ENCODE peak calls at places on chromosomes 4 and X, in four cellular contexts. P, C, N and K are unnamed samples.

GRCh38 chr4:123488916-123489315 is 92.3 kb downstream of the SPRY1 start:
- DNase-seq in P (no peak), C (no peak), N (no peak), K (peak; percentile 45)

GRCh38 chr4:88759039-88759631 is 61.5 kb upstream of the NAP1L5 start:
- DNase-seq in P (no peak), C (no peak), N (no peak), K (peak; percentile 64)

GRCh38 chrX:53116101-53116500 is 22.2 kb downstream of the KANTR start:
- DNase-seq in P (no peak), N (peak; percentile 67), C (no peak), K (peak; percentile 0)

GRCh38 chrX:109842611-109843010 is 109.6 kb upstream of the ACSL4 start:
- DNase-seq in C (no peak), N (no peak), P (no peak), K (no peak)

GRCh38 chr4:99033956-99034355 is 38.4 kb downstream of the METAP1 start:
- DNase-seq in N (no peak), P (no peak), C (no peak), K (no peak)

GRCh38 chr4:112885897-112886296 is 163.6 kb upstream of the ANK2 start:
- DNase-seq in N (no peak), C (no peak), P (no peak), K (no peak)

GRCh38 chr4:124940387-124940786 is 227.9 kb upstream of the ANKRD50 start:
- DNase-seq in C (no peak), P (no peak), N (no peak), K (peak; percentile 98)

GRCh38 chr4:149552601-149553000 is 263.0 kb downstream of the IQCM start:
- DNase-seq in P (no peak), N (no peak), C (no peak), K (no peak)

GRCh38 chr4:123599061-123599919 is 202.7 kb downstream of the SPRY1 start:
- DNase-seq in C (no peak), P (no peak), N (no peak), K (peak; percentile 19)

GRCh38 chr4:113666386-113667114 is 95.0 kb downstream of the CAMK2D start:
- DNase-seq in P (no peak), N (no peak), C (no peak), K (no peak)